ENCODE peak calls at places on chromosomes 4 and X, in eight cellular contexts. T is suprapubic skin, S is Peyer's patch, P is type B pancreatic cell, M is fibroblast of the conjunctiva, V is endothelial cell, I is ovary, K is AG08395. W is an unnamed sample.

GRCh38 chrX:109830157-109830703 is 97.2 kb upstream of the ACSL4 start:
- DNase-seq in I (no peak), M (no peak), S (no peak), K (no peak), T (no peak), P (no peak), V (no peak), W (no peak)

GRCh38 chrX:18810416-18810815 is 103.0 kb downstream of the PPEF1 start:
- DNase-seq in S (no peak), T (no peak), V (no peak), K (no peak), M (no peak), I (no peak), P (no peak), W (no peak)

GRCh38 chr4:26484538-26484937 is 5.7 kb downstream of the CCKAR start:
- DNase-seq in S (no peak), V (no peak), T (no peak), I (no peak), M (no peak), P (no peak), K (no peak), W (no peak)

GRCh38 chrX:117969782-117970181 is 146.8 kb downstream of the KLHL13 start:
- DNase-seq in V (no peak), I (no peak), K (no peak), S (no peak), M (no peak), T (no peak), P (no peak), W (no peak)

GRCh38 chr4:112038861-112039260 is 106.4 kb upstream of the FAM241A start:
- DNase-seq in V (no peak), S (no peak), M (no peak), T (no peak), I (no peak), P (no peak), K (peak; percentile 36), W (no peak)

GRCh38 chr4:148196168-148196567 is 246.0 kb downstream of the NR3C2 start:
- DNase-seq in I (no peak), K (no peak), S (no peak), V (no peak), T (no peak), P (no peak), M (no peak), W (peak; percentile 34)

GRCh38 chrX:29308726-29309125 is 721.5 kb downstream of the IL1RAPL1 start:
- DNase-seq in P (no peak), V (no peak), K (no peak), I (no peak), T (no peak), M (no peak), S (no peak), W (no peak)

GRCh38 chr4:81109356-81109755 is 78.8 kb downstream of the BMP3 start:
- DNase-seq in V (no peak), K (no peak), S (no peak), T (no peak), P (no peak), M (no peak), I (no peak), W (no peak)

GRCh38 chr4:11268149-11268548 is 160.5 kb downstream of the HS3ST1 start:
- DNase-seq in K (no peak), I (no peak), M (no peak), V (no peak), P (no peak), T (no peak), S (no peak), W (no peak)

GRCh38 chr4:31094474-31094873 is 374.3 kb downstream of the PCDH7 start:
- DNase-seq in S (no peak), T (no peak), M (no peak), I (no peak), V (no peak), P (no peak), K (no peak), W (no peak)

GRCh38 chrX:72569786-72570185 is 2.9 kb downstream of the HDAC8 start:
- DNase-seq in I (no peak), K (peak; percentile 5), M (peak; percentile 20), V (no peak), P (no peak), T (no peak), S (no peak), W (no peak)

GRCh38 chr4:110614173-110614948 is 8.5 kb downstream of the PITX2 start:
- DNase-seq in S (no peak), I (no peak), K (no peak), P (no peak), T (no peak), V (peak; percentile 29), M (no peak), W (no peak)